ENCODE peak calls at places on chromosomes 11 and 22, in ten cellular contexts. H, O, V, R, K, X, T, B, F and U are unnamed samples. For H3K9me3, the result is how much of the 10 kb centered on the place peaks cover.

GRCh38 chr22:30444632-30445437 is 19.3 kb downstream of the MTFP1 start:
- DNase-seq in F (peak), V (peak), K (no peak), B (no peak), H (peak), R (peak), T (peak), O (peak), X (no peak), U (no peak)

GRCh38 chr11:130653838-130654601 is 205.6 kb downstream of the ADAMTS15 start:
- DNase-seq in X (peak), H (peak), T (no peak), F (no peak), K (peak), R (no peak), B (peak), O (no peak), V (no peak), U (peak)

GRCh38 chr11:15826826-15827225 is 529.5 kb downstream of the SOX6 start:
- DNase-seq in V (peak), R (peak), O (peak), K (peak), B (peak), H (peak), T (no peak), F (peak), X (no peak), U (no peak)

GRCh38 chr11:48052183-48053040 is 72.1 kb downstream of the PTPRJ start:
- DNase-seq in B (no peak), R (peak), X (no peak), T (no peak), F (no peak), H (no peak), V (no peak), K (no peak), O (peak), U (no peak)

GRCh38 chr22:41968601-41969000 is 642 bp upstream of the SEPTIN3 start:
- DNase-seq in K (no peak), F (no peak), B (no peak), X (no peak), V (no peak), O (no peak), H (no peak), R (peak), T (no peak), U (no peak)

GRCh38 chr11:112162761-112163669 is 879 bp downstream of the IL18 start:
- DNase-seq in T (no peak), O (peak), K (no peak), V (no peak), H (no peak), R (peak), F (no peak), B (no peak), X (no peak), U (no peak)

GRCh38 chr11:118342503-118343161 is at the start of gene CD3D:
- DNase-seq in O (no peak), V (no peak), H (no peak), K (no peak), R (no peak), F (peak), X (no peak), T (peak), B (no peak), U (no peak)

GRCh38 chr22:38935023-38935422 is 22.4 kb upstream of the APOBEC3A start:
- DNase-seq in B (peak), H (peak), T (no peak), F (no peak), V (no peak), K (peak), O (peak), R (no peak), X (no peak), U (no peak)

GRCh38 chr11:62770778-62771143 is 435 bp upstream of the TAF6L start:
- DNase-seq in F (no peak), T (no peak), O (no peak), K (no peak), B (no peak), X (no peak), R (peak), H (no peak), V (no peak), U (no peak)

GRCh38 chr11:2762451-2762850 is 62.7 kb upstream of the KCNQ1OT1 start:
- DNase-seq in F (no peak), O (no peak), H (peak), K (no peak), V (no peak), R (no peak), X (no peak), T (no peak), B (no peak), U (peak)

GRCh38 chr11:86230921-86231320 is 13.6 kb upstream of the EED start:
- DNase-seq in K (no peak), O (no peak), F (no peak), B (no peak), T (no peak), V (no peak), H (no peak), X (no peak), R (no peak), U (no peak)

GRCh38 chr11:132878111-132878510 is 654.2 kb downstream of the OPCML start:
- DNase-seq in K (no peak), O (no peak), H (no peak), B (no peak), F (no peak), V (no peak), R (no peak), T (no peak), X (no peak), U (no peak)

GRCh38 chr11:44266056-44266780 is 43.7 kb downstream of the ALX4 start:
- DNase-seq in O (no peak), K (no peak), H (no peak), X (no peak), B (no peak), F (no peak), V (no peak), T (no peak), R (no peak), U (no peak)

GRCh38 chr11:2887526-2888195 is 2.1 kb upstream of the CDKN1C start:
- DNase-seq in F (no peak), B (no peak), O (no peak), T (no peak), H (no peak), X (no peak), K (peak), R (no peak), V (no peak), U (no peak)

GRCh38 chr11:92642146-92642919 is 327.1 kb upstream of the MTNR1B start:
- DNase-seq in K (no peak), O (no peak), V (no peak), B (no peak), T (no peak), H (no peak), X (no peak), F (no peak), R (no peak), U (no peak)

GRCh38 chr11:119055901-119056300 is 1.1 kb downstream of the HYOU1 start:
- DNase-seq in R (peak), V (peak), F (peak), B (no peak), T (no peak), O (peak), X (no peak), H (no peak), K (peak), U (no peak)

GRCh38 chr22:19533857-19534256 is 9.6 kb upstream of the CLDN5 start:
- DNase-seq in X (no peak), O (no peak), K (no peak), T (no peak), F (no peak), V (no peak), R (no peak), H (no peak), B (no peak), U (no peak)

GRCh38 chr22:19537941-19538488 is 13.8 kb upstream of the CLDN5 start:
- DNase-seq in R (no peak), X (no peak), K (no peak), F (no peak), B (no peak), V (no peak), T (no peak), H (no peak), O (no peak), U (no peak)

GRCh38 chr22:19536564-19536963 is 12.4 kb upstream of the CLDN5 start:
- DNase-seq in V (no peak), B (no peak), F (no peak), T (no peak), R (no peak), O (no peak), X (no peak), H (no peak), K (no peak), U (no peak)

GRCh38 chr22:19533049-19533626 is 8.9 kb upstream of the CLDN5 start:
- DNase-seq in K (no peak), X (no peak), O (no peak), V (no peak), B (no peak), T (no peak), R (no peak), F (peak), H (no peak), U (no peak)

DNA sequence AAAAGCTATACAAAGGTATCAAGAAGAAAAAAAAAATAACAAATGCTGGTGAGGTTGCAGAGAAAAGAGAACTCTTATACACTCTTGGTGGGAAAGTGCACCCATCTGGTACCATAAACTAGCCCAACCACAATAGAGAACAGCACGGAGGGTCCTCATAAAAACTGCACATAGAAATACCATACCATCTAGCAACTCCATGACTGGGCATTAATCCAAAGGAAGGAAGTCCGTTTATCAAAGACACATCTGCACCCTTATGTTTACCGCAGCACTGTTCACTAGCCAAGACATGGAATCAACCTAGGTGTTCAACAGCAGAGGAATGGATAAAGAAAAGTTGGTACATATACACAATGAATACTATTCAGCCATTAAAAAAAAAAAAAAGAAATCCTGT is 10.8 kb upstream of the CLDN5 start:
- DNase-seq in O (no peak), R (no peak), H (no peak), F (no peak), B (no peak), V (no peak), X (no peak), T (no peak), K (no peak), U (no peak)
- H3K4me3 ChIP-seq in O (no peak), R (no peak), H (no peak), F (no peak), B (no peak), V (no peak), X (no peak), T (no peak), K (no peak), U (no peak)

DNA sequence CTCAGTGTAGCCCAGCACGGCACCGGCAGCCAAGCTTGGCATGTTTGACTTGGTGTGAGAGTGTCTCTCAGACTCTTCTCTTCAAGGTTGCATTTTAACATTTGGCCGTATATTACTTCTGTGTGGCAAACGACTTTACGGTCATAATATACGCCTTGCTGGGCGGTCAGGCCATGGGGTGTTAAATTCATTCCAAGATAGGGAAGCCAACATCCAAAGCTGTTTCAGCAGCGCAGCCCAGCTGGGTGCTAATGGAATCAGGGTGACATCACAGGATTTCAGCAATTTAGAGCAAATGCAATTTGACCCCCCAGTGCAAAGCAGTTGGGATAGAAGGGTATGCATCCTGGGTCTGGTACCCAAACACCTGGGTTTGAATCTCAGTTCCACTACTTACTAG is 16.7 kb upstream of the MYH9 start:
- DNase-seq in V (no peak), K (no peak), F (no peak), T (no peak), R (no peak), X (no peak), H (no peak), B (no peak), O (no peak), U (no peak)
- H3K9me3 ChIP-seq in V (under half), K (under half), F (under half), T (under half), R (under half), X (under half), H (under half), B (under half), O (under half), U (under half)

DNA sequence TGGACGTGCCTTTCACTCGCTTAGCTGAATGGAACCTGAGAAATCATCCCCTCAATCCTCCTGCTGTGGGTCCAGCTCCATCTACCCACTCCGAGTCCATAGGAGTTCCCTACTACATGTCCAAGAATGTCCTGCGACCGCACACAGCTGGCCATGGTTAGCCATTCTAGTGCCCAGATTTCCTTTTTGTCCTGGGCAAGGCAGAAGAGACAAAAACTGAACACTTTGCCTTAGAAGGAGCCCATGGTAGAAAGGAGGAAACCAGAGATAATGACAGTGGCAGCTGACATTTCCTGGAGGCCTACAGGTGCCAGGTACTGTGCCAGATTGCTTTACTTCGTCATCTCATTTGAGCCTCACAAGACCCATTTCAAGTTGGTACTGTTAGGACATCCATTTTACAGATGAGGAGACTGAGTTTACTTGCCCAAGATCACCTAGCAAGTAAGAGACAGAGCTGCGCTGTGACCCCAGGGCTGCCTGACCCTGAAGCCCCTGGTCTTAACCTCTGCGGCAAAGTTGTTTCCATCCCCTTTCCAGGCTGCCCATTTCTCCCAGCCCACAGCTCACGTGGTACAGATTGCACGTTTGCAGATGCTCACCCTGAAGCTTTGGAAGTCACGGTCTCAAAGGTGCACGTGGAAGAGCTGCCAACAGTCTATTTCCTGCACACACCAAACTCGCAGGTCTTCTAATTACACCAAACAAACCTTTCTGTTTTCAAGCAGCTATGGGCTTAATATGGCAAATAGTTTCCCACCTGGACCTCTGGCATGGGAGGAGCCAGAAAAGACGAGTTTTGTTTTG is 112.7 kb downstream of the ZBTB16 start:
- DNase-seq in X (no peak), O (no peak), R (no peak), K (no peak), T (peak), B (no peak), F (no peak), V (no peak), H (peak), U (no peak)
- H3K4me3 ChIP-seq in X (peak), O (no peak), R (no peak), K (no peak), T (peak), B (no peak), F (no peak), V (peak), H (no peak), U (no peak)

GRCh38 chr11:71095294-71095850 is 157.0 kb downstream of the SHANK2 start:
- DNase-seq in R (no peak), O (no peak), H (no peak), B (no peak), K (no peak), F (no peak), V (no peak), T (no peak), X (no peak), U (no peak)
- H3K9me3 ChIP-seq in R (under half), O (under half), H (under half), B (under half), K (under half), F (under half), V (under half), T (under half), X (under half), U (under half)